ENCODE peak calls at places on chromosomes 13 and 19, in eight cellular contexts. J is Panc1, F is GM23338, W is AG10803, R is esophagus muscularis mucosa, O is tibial artery, N is PC-3, E is Calu3. M is an unnamed sample.

GRCh38 chr13:82717249-82717648 is 1165.0 kb downstream of the SLITRK1 start:
- DNase-seq in F (no peak), O (no peak), E (no peak), R (no peak), N (peak), W (peak), J (no peak), M (no peak)

GRCh38 chr13:94677799-94678198 is 34.5 kb downstream of the SOX21 start:
- DNase-seq in O (no peak), R (no peak), F (peak), W (no peak), E (no peak), N (no peak), J (no peak), M (no peak)

GRCh38 chr19:3369337-3370213 is 3.2 kb downstream of the NFIC start:
- DNase-seq in W (peak), N (peak), F (peak), R (no peak), J (no peak), O (peak), E (no peak), M (no peak)

GRCh38 chr13:106599875-106600797 is 32.2 kb upstream of the ARGLU1 start:
- DNase-seq in W (peak), F (no peak), O (no peak), N (peak), E (no peak), J (no peak), R (no peak), M (no peak)

GRCh38 chr13:113209336-113209879 is at the start of gene CUL4A:
- DNase-seq in W (peak), E (peak), R (no peak), O (peak), J (no peak), F (peak), N (peak), M (peak)

GRCh38 chr19:51701468-51702100 is 8.5 kb downstream of the SPACA6 start:
- DNase-seq in E (no peak), O (no peak), N (no peak), W (no peak), J (no peak), F (no peak), R (no peak), M (no peak)

GRCh38 chr19:8526345-8527062 is 12.5 kb upstream of the ZNF414 start:
- DNase-seq in J (no peak), E (peak), R (peak), O (peak), F (peak), W (peak), N (peak), M (peak)

GRCh38 chr19:1417145-1417544 is 9.8 kb downstream of the DAZAP1 start:
- DNase-seq in J (no peak), E (no peak), N (no peak), R (no peak), W (peak), O (no peak), F (no peak), M (no peak)

GRCh38 chr13:110305544-110305943 is 1.4 kb downstream of the COL4A1 start:
- DNase-seq in J (no peak), O (no peak), R (no peak), F (no peak), W (no peak), N (no peak), E (no peak), M (no peak)

GRCh38 chr19:49421878-49422202 is 1.4 kb downstream of the PTH2 start:
- DNase-seq in E (no peak), N (no peak), W (no peak), R (no peak), O (no peak), F (no peak), J (no peak), M (no peak)

GRCh38 chr19:5893296-5893903 is 10.2 kb downstream of the NDUFA11 start:
- DNase-seq in O (no peak), J (no peak), R (no peak), F (no peak), N (no peak), E (no peak), W (no peak), M (no peak)

GRCh38 chr19:11355160-11356073 is at the start of gene PLPPR2:
- DNase-seq in E (peak), J (no peak), F (peak), W (peak), N (peak), O (peak), R (peak), M (peak)

GRCh38 chr19:1811472-1811894 is 593 bp downstream of the ATP8B3 start:
- DNase-seq in E (peak), J (no peak), R (no peak), N (peak), O (peak), W (peak), F (no peak), M (no peak)

GRCh38 chr13:113914333-113915011 is 50.6 kb upstream of the GAS6 start:
- DNase-seq in W (no peak), F (no peak), O (no peak), E (no peak), J (no peak), N (no peak), R (peak), M (peak)

GRCh38 chr13:30623392-30623791 is 5.7 kb downstream of the USPL1 start:
- DNase-seq in W (no peak), F (no peak), J (no peak), R (no peak), N (no peak), O (no peak), E (no peak), M (no peak)

GRCh38 chr13:73421310-73421912 is 362.6 kb downstream of the KLF5 start:
- DNase-seq in J (no peak), R (no peak), O (no peak), E (peak), N (peak), W (no peak), F (no peak), M (no peak)

GRCh38 chr13:73416093-73416492 is 357.3 kb downstream of the KLF5 start:
- DNase-seq in N (no peak), F (no peak), O (no peak), E (no peak), W (peak), J (no peak), R (no peak), M (no peak)

GRCh38 chr13:73412933-73413332 is 354.1 kb downstream of the KLF5 start:
- DNase-seq in J (no peak), W (no peak), O (no peak), E (no peak), R (no peak), F (no peak), N (peak), M (no peak)

GRCh38 chr13:73422973-73423372 is 364.2 kb downstream of the KLF5 start:
- DNase-seq in R (no peak), J (no peak), W (no peak), E (no peak), N (no peak), O (no peak), F (no peak), M (no peak)

GRCh38 chr13:73417012-73417615 is 358.3 kb downstream of the KLF5 start:
- DNase-seq in F (peak), J (no peak), O (no peak), E (no peak), R (no peak), N (peak), W (peak), M (no peak)
- TF ChIP-seq CTCF in F (peak), J (peak), O (no peak), E (no peak), R (peak), N (peak), W (no peak), M (peak)

GRCh38 chr13:50168803-50169202 is 153.6 kb downstream of the KCNRG start:
- DNase-seq in W (no peak), N (no peak), F (no peak), J (no peak), O (no peak), E (no peak), R (no peak), M (no peak)

GRCh38 chr13:50167224-50167947 is 152.1 kb downstream of the KCNRG start:
- DNase-seq in R (no peak), N (no peak), E (no peak), J (no peak), W (peak), F (no peak), O (no peak), M (no peak)

GRCh38 chr13:50171585-50172282 is 156.5 kb downstream of the KCNRG start:
- DNase-seq in J (no peak), O (no peak), W (peak), F (no peak), E (no peak), N (no peak), R (no peak), M (no peak)

GRCh38 chr13:50167967-50168366 is 152.7 kb downstream of the KCNRG start:
- DNase-seq in W (no peak), N (no peak), R (peak), E (no peak), J (no peak), O (no peak), F (no peak), M (no peak)

DNA sequence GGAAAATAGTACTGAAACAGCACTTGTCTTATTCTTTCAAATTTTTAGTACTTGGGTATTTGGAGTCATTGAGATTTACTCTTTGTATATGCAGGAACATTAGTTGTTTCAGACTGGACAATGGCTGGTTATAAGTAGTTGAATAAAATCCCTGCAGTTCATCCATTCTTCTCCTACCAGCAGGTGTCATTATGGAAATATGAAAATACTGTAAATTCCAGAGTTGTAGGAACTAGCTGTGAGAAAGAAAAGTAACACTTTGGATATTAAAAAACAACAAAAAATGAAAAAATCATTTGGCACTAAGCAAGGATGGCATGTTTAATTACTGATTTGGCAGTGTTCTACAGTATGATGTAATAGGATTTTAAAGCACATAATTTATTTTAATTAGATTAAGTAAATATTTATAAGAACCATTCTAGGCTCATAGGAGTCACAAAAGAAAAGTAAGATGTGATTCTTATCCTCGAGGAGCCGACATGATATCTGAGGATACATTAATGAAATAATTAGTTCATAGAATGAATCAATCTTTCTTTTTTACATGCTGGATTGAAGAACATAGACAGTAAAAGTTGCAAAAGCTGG is 155.3 kb downstream of the KCNRG start:
- DNase-seq in J (no peak), R (no peak), O (no peak), F (no peak), N (peak), E (no peak), W (peak), M (no peak)
- TF ChIP-seq CTCF in J (peak), R (peak), O (peak), F (no peak), N (peak), E (no peak), W (peak), M (peak)

DNA sequence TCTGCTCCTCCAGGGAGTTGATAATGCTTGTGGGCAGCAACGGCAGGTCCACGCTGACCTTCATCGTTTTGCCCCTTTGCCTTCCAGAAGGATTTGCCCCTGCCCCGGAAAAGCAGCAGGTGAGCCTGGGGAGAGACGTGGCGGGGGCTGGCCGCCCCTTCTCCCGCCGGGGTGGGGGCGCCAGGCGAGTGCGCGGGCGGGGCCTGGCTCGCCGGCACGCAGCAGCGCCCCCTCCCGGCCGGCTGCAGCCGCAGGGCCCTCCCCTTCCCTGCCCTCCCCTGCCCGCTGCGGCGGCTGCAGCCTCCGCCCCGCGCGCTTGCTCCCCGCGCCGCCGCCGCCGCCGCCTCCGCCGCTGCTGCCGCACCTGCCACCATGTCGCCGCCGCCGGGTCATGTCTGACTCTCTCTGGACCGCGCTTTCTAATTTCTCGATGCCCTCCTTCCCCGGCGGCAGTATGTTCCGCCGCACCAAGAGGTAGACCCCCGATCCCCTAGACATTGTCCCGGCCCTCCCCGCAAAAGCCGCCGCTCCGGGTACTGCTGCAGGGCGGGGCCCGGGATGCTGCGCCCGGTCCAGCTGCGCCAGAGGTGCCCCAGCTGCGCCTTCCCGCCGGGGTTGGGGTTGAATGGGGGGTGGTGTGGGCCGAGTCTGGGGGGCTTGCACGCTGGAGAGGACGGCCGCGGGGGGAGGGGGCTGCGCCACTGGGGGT is at the start of gene MAST1:
- DNase-seq in F (peak), J (no peak), O (no peak), N (peak), R (no peak), W (no peak), E (peak), M (no peak)
- TF ChIP-seq CTCF in F (peak), J (peak), O (peak), N (peak), R (peak), W (no peak), E (peak), M (peak)

GRCh38 chr19:19027228-19027627 is 6.1 kb downstream of the SUGP2 start:
- DNase-seq in J (no peak), O (no peak), W (no peak), N (no peak), E (no peak), R (no peak), F (no peak), M (no peak)

GRCh38 chr19:19022380-19022961 is 10.8 kb downstream of the SUGP2 start:
- DNase-seq in F (no peak), E (no peak), N (no peak), R (no peak), W (no peak), J (no peak), O (no peak), M (no peak)

GRCh38 chr19:19021115-19021514 is 12.2 kb downstream of the SUGP2 start:
- DNase-seq in E (no peak), W (peak), N (no peak), O (no peak), J (no peak), R (no peak), F (no peak), M (no peak)

GRCh38 chr19:19028526-19028925 is 4.8 kb downstream of the SUGP2 start:
- DNase-seq in F (no peak), E (no peak), N (no peak), O (no peak), R (no peak), J (no peak), W (no peak), M (no peak)

DNA sequence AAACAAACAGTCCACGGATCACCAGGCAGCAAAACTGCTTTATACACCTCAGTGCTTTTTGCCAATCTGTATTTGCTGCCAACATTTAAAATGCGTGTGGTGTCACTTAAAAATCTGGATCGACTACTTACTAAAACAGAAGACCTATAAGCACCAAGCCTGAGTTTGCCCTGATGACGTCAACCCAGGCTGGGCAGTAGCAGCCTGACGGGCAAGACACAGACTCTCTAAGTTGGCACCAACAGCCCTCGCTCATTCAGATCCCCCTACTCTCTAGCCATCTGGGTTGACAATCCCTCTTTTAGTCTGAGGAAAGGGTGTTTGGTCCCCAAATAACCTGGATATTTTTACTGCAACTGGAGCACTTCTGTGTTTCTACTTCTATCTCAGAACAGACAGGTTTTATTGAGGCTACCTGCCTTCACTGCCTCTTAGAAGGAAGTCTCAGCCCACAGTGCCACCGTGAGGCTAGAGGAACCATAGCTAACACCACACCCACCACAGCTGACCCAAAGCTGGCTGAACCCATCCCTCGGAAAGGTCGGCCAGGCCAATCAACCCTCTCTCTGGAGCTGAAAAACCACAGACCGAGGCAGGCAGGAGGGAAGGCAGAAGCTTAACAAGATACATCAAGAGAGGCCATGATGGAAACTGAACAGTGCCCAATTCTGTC is 6.9 kb downstream of the SUGP2 start:
- DNase-seq in R (no peak), F (peak), J (no peak), N (no peak), E (no peak), W (no peak), O (peak), M (no peak)
- TF ChIP-seq CTCF in R (peak), F (peak), J (no peak), N (peak), E (no peak), W (no peak), O (no peak), M (no peak)

M was measured in osteocyte.